ENCODE peak calls at places on chromosome 1, in four cellular contexts. N is fibroblast of lung, V is LHCN-M2, E is lower leg skin. J is an unnamed sample.

GRCh38 chr1:39270368-39270767 is 65.9 kb downstream of the MACF1 start:
- DNase-seq in N (no peak), V (no peak), E (no peak), J (no peak)

GRCh38 chr1:230310381-230311163 is 115.6 kb downstream of the PGBD5 start:
- DNase-seq in N (peak; percentile 76), V (peak; percentile 68), E (peak; percentile 92), J (peak; percentile 87)

GRCh38 chr1:226482975-226483660 is 65.4 kb upstream of the STUM start:
- DNase-seq in N (no peak), V (no peak), E (no peak), J (no peak)

GRCh38 chr1:245345191-245345884 is 190.6 kb downstream of the KIF26B start:
- DNase-seq in N (no peak), V (no peak), E (no peak), J (no peak)

GRCh38 chr1:81974883-81975555 is 174.3 kb downstream of the ADGRL2 start:
- DNase-seq in N (no peak), V (no peak), E (no peak), J (no peak)

GRCh38 chr1:65688848-65689247 is 103.8 kb upstream of the PDE4B start:
- DNase-seq in N (no peak), V (no peak), E (no peak), J (no peak)

GRCh38 chr1:46244656-46245371 is 2.7 kb upstream of the RAD54L start:
- DNase-seq in N (peak; percentile 18), V (peak; percentile 33), E (no peak), J (no peak)

GRCh38 chr1:84851839-84852238 is 41.2 kb downstream of the LPAR3 start:
- DNase-seq in N (peak; percentile 88), V (peak; percentile 85), E (no peak), J (no peak)

GRCh38 chr1:210681158-210681557 is 352.5 kb downstream of the HHAT start:
- DNase-seq in N (no peak), V (no peak), E (no peak), J (no peak)

GRCh38 chr1:192566657-192567056 is 8.9 kb upstream of the RGS1 start:
- DNase-seq in N (no peak), V (no peak), E (no peak), J (no peak)

GRCh38 chr1:11098931-11099309 is 749 bp downstream of the EXOSC10 start:
- DNase-seq in N (no peak), V (no peak), E (no peak), J (no peak)

GRCh38 chr1:12275370-12275769 is 45.5 kb downstream of the VPS13D start:
- DNase-seq in N (peak; percentile 30), V (peak; percentile 10), E (no peak), J (no peak)

GRCh38 chr1:171295821-171296220 is 18.2 kb upstream of the FMO4 start:
- DNase-seq in N (no peak), V (no peak), E (no peak), J (no peak)

GRCh38 chr1:47866631-47867446 is 130.3 kb downstream of the TRABD2B start:
- DNase-seq in N (no peak), V (no peak), E (no peak), J (no peak)